ENCODE peak calls at places on chromosomes 16 and 17, in nine cellular contexts. W is NCI-H1436 treated with DMSO at 0.1 percent for 48 hours; I is fibroblast of the conjunctiva; R is heart left ventricle; T is fibroblast of lung; Y is stromal cell of bone marrow; M is NCI-H2081; J is naive thymus-derived CD4-positive, alpha-beta T cell; F is GM23248. U is an unnamed sample.

GRCh38 chr17:2084129-2084765 is 29.3 kb downstream of the HIC1 start:
- DNase-seq in W (no peak), I (no peak), R (no peak), T (peak), Y (no peak), M (no peak), J (no peak), F (peak), U (no peak)

GRCh38 chr17:31274252-31274651 is 22.8 kb downstream of the OMG start:
- DNase-seq in W (peak), I (peak), R (no peak), T (peak), Y (peak), M (no peak), J (no peak), F (peak), U (peak)

GRCh38 chr16:80258407-80258806 is 282.4 kb upstream of the DYNLRB2 start:
- DNase-seq in W (no peak), I (no peak), R (no peak), T (no peak), Y (no peak), M (no peak), J (no peak), F (no peak), U (no peak)

GRCh38 chr17:4946312-4946976 is 1.9 kb downstream of the PFN1 start:
- DNase-seq in W (no peak), I (no peak), R (peak), T (no peak), Y (no peak), M (no peak), J (no peak), F (peak), U (no peak)

GRCh38 chr16:85176541-85177447 is 64.5 kb upstream of the CIBAR2 start:
- DNase-seq in W (no peak), I (no peak), R (no peak), T (no peak), Y (no peak), M (no peak), J (no peak), F (peak), U (no peak)

GRCh38 chr17:44900894-44901293 is 1.6 kb upstream of the EFTUD2 start:
- DNase-seq in W (no peak), I (peak), R (no peak), T (peak), Y (peak), M (no peak), J (no peak), F (peak), U (no peak)

GRCh38 chr16:88533381-88533831 is 36.8 kb upstream of the ZC3H18 start:
- DNase-seq in W (no peak), I (no peak), R (no peak), T (peak), Y (no peak), M (no peak), J (no peak), F (peak), U (no peak)

GRCh38 chr17:78105101-78105500 is 23.5 kb downstream of the TMC6 start:
- DNase-seq in W (no peak), I (no peak), R (no peak), T (no peak), Y (no peak), M (no peak), J (no peak), F (no peak), U (no peak)

GRCh38 chr16:72677662-72678447 is 370.1 kb downstream of the ZFHX3 start:
- DNase-seq in W (no peak), I (no peak), R (no peak), T (peak), Y (peak), M (no peak), J (no peak), F (peak), U (no peak)

GRCh38 chr16:943971-944370 is 26.8 kb downstream of the LMF1 start:
- DNase-seq in W (no peak), I (no peak), R (no peak), T (no peak), Y (no peak), M (no peak), J (no peak), F (no peak), U (no peak)

GRCh38 chr16:85626191-85626951 is 13.2 kb downstream of the GSE1 start:
- DNase-seq in W (no peak), I (no peak), R (no peak), T (no peak), Y (no peak), M (peak), J (no peak), F (no peak), U (no peak)

GRCh38 chr17:18253187-18253884 is 5.2 kb downstream of the FLII start:
- DNase-seq in W (no peak), I (no peak), R (no peak), T (no peak), Y (no peak), M (no peak), J (no peak), F (no peak), U (no peak)

GRCh38 chr16:1424028-1424427 is 3.5 kb upstream of the UQCC4 start:
- DNase-seq in W (no peak), I (no peak), R (no peak), T (no peak), Y (no peak), M (no peak), J (no peak), F (no peak), U (no peak)

GRCh38 chr16:75506567-75506966 is 11.3 kb upstream of the CHST6 start:
- DNase-seq in W (no peak), I (peak), R (no peak), T (peak), Y (peak), M (no peak), J (no peak), F (peak), U (peak)

GRCh38 chr16:26645629-26646028 is 421.1 kb upstream of the C16orf82 start:
- DNase-seq in W (no peak), I (no peak), R (no peak), T (no peak), Y (no peak), M (no peak), J (no peak), F (peak), U (no peak)

GRCh38 chr17:76268015-76268749 is 3.0 kb downstream of the UBALD2 start:
- DNase-seq in W (no peak), I (peak), R (peak), T (peak), Y (peak), M (no peak), J (peak), F (peak), U (peak)

GRCh38 chr17:81049973-81050551 is 15.1 kb downstream of the BAIAP2 start:
- DNase-seq in W (no peak), I (no peak), R (peak), T (peak), Y (no peak), M (no peak), J (no peak), F (no peak), U (no peak)

GRCh38 chr16:72932050-72932449 is 115.9 kb downstream of the ZFHX3 start:
- DNase-seq in W (no peak), I (no peak), R (no peak), T (no peak), Y (no peak), M (no peak), J (no peak), F (no peak), U (no peak)

GRCh38 chr17:57603541-57603940 is 141.6 kb downstream of the CCDC182 start:
- DNase-seq in W (no peak), I (no peak), R (no peak), T (no peak), Y (no peak), M (no peak), J (no peak), F (no peak), U (no peak)

GRCh38 chr16:79269211-79269863 is 331.2 kb downstream of the MAF start:
- DNase-seq in W (no peak), I (no peak), R (no peak), T (no peak), Y (no peak), M (no peak), J (no peak), F (no peak), U (no peak)

GRCh38 chr17:41131979-41132378 is 8.0 kb upstream of the KRTAP4-12 start:
- DNase-seq in W (no peak), I (no peak), R (no peak), T (peak), Y (no peak), M (no peak), J (no peak), F (peak), U (no peak)

GRCh38 chr16:63385714-63386113 is 1349.5 kb upstream of the CDH8 start:
- DNase-seq in W (no peak), I (no peak), R (no peak), T (no peak), Y (no peak), M (no peak), J (no peak), F (no peak), U (no peak)

GRCh38 chr17:1617620-1618174 is 10.9 kb downstream of the SLC43A2 start:
- DNase-seq in W (no peak), I (peak), R (no peak), T (peak), Y (peak), M (no peak), J (no peak), F (peak), U (peak)

GRCh38 chr17:26809033-26809432 is 484.9 kb upstream of the WSB1 start:
- DNase-seq in W (no peak), I (no peak), R (no peak), T (peak), Y (no peak), M (no peak), J (no peak), F (no peak), U (no peak)

GRCh38 chr17:74946641-74947040 is 10.9 kb downstream of the OTOP3 start:
- DNase-seq in W (no peak), I (no peak), R (no peak), T (no peak), Y (no peak), M (no peak), J (no peak), F (no peak), U (no peak)